ENCODE peak calls at places on chromosomes 3 and 15, in nine cellular contexts. B is heart left ventricle; G is fibroblast of lung; E is CD8-positive, alpha-beta T cell; X is left ventricle myocardium inferior; D is astrocyte; W is psoas muscle; H is right cardiac atrium; K is PC-9. T is an unnamed sample.

GRCh38 chr3:64489361-64490044 is 198.3 kb downstream of the ADAMTS9 start:
- DNase-seq in D (peak; percentile 3), X (no peak), E (no peak), H (peak; percentile 26), K (no peak), W (no peak), G (no peak), B (no peak), T (peak; percentile 10)

GRCh38 chr15:81411969-81412633 is 38.1 kb upstream of the TMC3 start:
- DNase-seq in W (no peak), X (no peak), K (no peak), B (no peak), D (no peak), H (no peak), E (no peak), G (no peak), T (no peak)

GRCh38 chr3:36707623-36708409 is 56.5 kb downstream of the DCLK3 start:
- DNase-seq in K (peak; percentile 93), X (no peak), B (no peak), G (peak; percentile 47), H (no peak), W (no peak), D (peak; percentile 18), E (no peak), T (no peak)

GRCh38 chr15:97692317-97693015 is 268.0 kb upstream of the ARRDC4 start:
- DNase-seq in B (no peak), X (no peak), K (no peak), H (peak; percentile 13), W (peak; percentile 55), D (no peak), E (no peak), G (no peak), T (peak; percentile 48)

GRCh38 chr15:62958528-62958927 is 84.0 kb upstream of the TPM1 start:
- DNase-seq in D (no peak), K (no peak), H (peak; percentile 28), W (peak; percentile 73), G (peak; percentile 49), X (peak; percentile 39), E (no peak), B (no peak), T (peak; percentile 61)

GRCh38 chr15:29862271-29862670 is 40.0 kb upstream of the TJP1 start:
- DNase-seq in K (no peak), D (no peak), B (no peak), W (no peak), H (no peak), E (no peak), X (no peak), G (no peak), T (no peak)

GRCh38 chr3:127775398-127776109 is 46.8 kb downstream of the MGLL start:
- DNase-seq in K (no peak), D (peak; percentile 85), E (no peak), W (peak; percentile 77), G (peak; percentile 80), H (peak; percentile 67), X (peak; percentile 53), B (no peak), T (peak; percentile 64)

GRCh38 chr3:70712449-70713082 is 400.1 kb upstream of the MDFIC2 start:
- DNase-seq in E (no peak), X (no peak), H (no peak), B (no peak), K (no peak), G (no peak), D (no peak), W (no peak), T (no peak)

GRCh38 chr3:12460132-12460531 is 24.1 kb upstream of the TSEN2 start:
- DNase-seq in X (no peak), K (no peak), D (no peak), E (no peak), G (no peak), B (no peak), H (no peak), W (no peak), T (no peak)

GRCh38 chr3:30077746-30078145 is 528.7 kb upstream of the TGFBR2 start:
- DNase-seq in K (no peak), G (no peak), E (no peak), D (no peak), H (no peak), X (no peak), W (no peak), B (no peak), T (no peak)

GRCh38 chr3:30075514-30075913 is 530.9 kb upstream of the TGFBR2 start:
- DNase-seq in K (peak; percentile 35), G (no peak), B (no peak), X (no peak), H (no peak), D (peak; percentile 29), W (no peak), E (no peak), T (no peak)

GRCh38 chr3:30076899-30077298 is 529.5 kb upstream of the TGFBR2 start:
- DNase-seq in D (no peak), X (no peak), W (no peak), K (no peak), H (no peak), B (no peak), G (no peak), E (no peak), T (no peak)

GRCh38 chr3:30073622-30074021 is 532.8 kb upstream of the TGFBR2 start:
- DNase-seq in K (no peak), G (peak; percentile 33), B (no peak), D (no peak), E (no peak), W (no peak), H (no peak), X (no peak), T (no peak)

GRCh38 chr3:30073040-30073439 is 533.4 kb upstream of the TGFBR2 start:
- DNase-seq in W (no peak), B (no peak), E (no peak), D (no peak), K (no peak), X (no peak), G (no peak), H (no peak), T (no peak)
- H3K4me1 ChIP-seq in W (peaks cover 3% of the 10 kb centered on the region), B (no peaks in the 10 kb centered on the region), E (no peaks in the 10 kb centered on the region), D (no peaks in the 10 kb centered on the region), K (peaks cover 5% of the 10 kb centered on the region), X (no peaks in the 10 kb centered on the region), G (no peaks in the 10 kb centered on the region), H (no peaks in the 10 kb centered on the region), T (no peaks in the 10 kb centered on the region)

GRCh38 chr15:86044981-86045380 is 34.7 kb upstream of the AGBL1 start:
- DNase-seq in W (no peak), D (no peak), X (no peak), E (no peak), G (no peak), B (no peak), K (no peak), H (no peak), T (no peak)
- H3K27ac ChIP-seq in W (no peak overlapping the region), D (no peak overlapping the region), X (no peak overlapping the region), E (no peak overlapping the region), G (no peak overlapping the region), B (no peak overlapping the region), K (no peak overlapping the region), H (no peak overlapping the region), T (no peak overlapping the region)

GRCh38 chr3:15873415-15873814 is 75.6 kb upstream of the ANKRD28 start:
- DNase-seq in X (no peak), W (no peak), D (no peak), E (no peak), H (no peak), G (no peak), B (no peak), K (no peak), T (no peak)
- H3K4me3 ChIP-seq in X (no peak overlapping the region), W (no peak overlapping the region), D (no peak overlapping the region), E (no peak overlapping the region), H (no peak overlapping the region), G (no peak overlapping the region), B (no peak overlapping the region), K (no peak overlapping the region), T (no peak overlapping the region)

DNA sequence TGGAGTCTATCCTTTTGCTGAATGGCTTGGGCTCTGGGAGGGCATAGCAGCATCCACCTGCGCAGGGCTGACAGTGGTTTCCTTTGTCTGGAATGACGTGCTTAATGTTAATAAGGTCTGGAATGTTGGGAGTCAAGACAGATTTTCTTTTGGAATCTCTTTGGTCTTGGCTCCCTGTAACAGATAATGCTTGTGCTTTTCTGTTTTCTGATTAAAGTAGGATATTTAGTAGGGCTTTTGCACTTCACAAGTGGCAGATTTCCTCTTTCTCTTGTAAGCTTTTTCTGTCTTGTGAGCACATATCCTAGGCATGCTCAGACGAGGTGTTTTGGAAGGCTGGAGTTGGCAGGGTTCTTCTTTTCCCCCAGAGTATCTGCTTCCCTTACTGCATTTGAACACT is 189.6 kb downstream of the GHSR start:
- DNase-seq in D (peak; percentile 72), E (no peak), G (no peak), H (no peak), W (no peak), B (no peak), X (no peak), K (no peak), T (no peak)
- H3K4me1 ChIP-seq in D (peaks cover 38% of the 10 kb centered on the region), E (no peaks in the 10 kb centered on the region), G (peaks cover 2% of the 10 kb centered on the region), H (peaks cover 19% of the 10 kb centered on the region), W (peaks cover 52% of the 10 kb centered on the region), B (peaks cover 76% of the 10 kb centered on the region), X (peaks cover 93% of the 10 kb centered on the region), K (peaks cover 86% of the 10 kb centered on the region), T (peaks cover 23% of the 10 kb centered on the region)

GRCh38 chr15:73373221-73373620 is 4.5 kb upstream of the HCN4 start:
- DNase-seq in X (no peak), D (no peak), B (no peak), E (no peak), H (no peak), K (no peak), G (no peak), W (no peak), T (no peak)
- H3K27ac ChIP-seq in X (no peak overlapping the region), D (no peak overlapping the region), B (no peak overlapping the region), E (no peak overlapping the region), H (no peak overlapping the region), K (no peak overlapping the region), G (no peak overlapping the region), W (no peak overlapping the region), T (no peak overlapping the region)

DNA sequence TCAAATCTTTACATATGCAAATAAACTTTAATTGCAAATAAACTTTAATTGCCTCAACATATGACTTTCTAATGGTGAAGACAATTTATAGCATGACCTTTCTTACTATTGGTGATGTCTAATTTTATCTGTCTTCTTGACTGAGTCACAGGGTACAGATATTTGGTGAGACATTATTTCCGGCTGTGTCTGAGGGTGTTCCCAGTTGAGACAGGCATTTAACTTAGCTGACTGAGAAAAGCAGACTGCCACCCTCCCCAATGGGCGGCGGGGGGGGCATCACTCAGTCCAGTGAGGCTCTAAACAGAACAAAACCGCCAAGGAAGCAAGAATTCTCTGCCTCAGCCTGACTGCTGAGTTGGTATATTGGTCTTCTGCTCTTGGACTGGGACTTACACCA is 160.0 kb downstream of the TBL1XR1 start:
- DNase-seq in E (no peak), X (no peak), G (no peak), B (no peak), D (peak; percentile 35), H (no peak), K (no peak), W (no peak), T (no peak)
- H3K4me3 ChIP-seq in E (no peak overlapping the region), X (no peak overlapping the region), G (no peak overlapping the region), B (no peak overlapping the region), D (no peak overlapping the region), H (no peak overlapping the region), K (no peak overlapping the region), W (no peak overlapping the region), T (no peak overlapping the region)

DNA sequence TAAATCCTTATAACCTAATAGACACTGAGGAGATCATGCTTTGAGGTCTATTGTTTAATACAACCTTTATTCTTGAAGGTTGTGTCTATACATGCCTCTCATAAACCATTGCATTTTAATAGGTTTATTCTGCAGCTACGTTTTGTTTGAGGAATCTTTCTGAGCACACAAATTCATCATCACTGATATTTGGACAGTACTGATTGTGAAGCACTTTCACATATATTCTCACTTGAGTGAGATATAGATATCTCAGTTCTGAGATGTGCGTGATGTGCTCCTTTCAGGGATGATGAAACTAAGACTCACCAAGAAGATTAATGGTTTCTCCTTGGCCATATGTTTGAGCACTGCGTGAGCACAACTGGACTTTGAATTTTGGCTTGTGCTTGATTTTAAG is 374.4 kb downstream of the LPP start:
- DNase-seq in B (no peak), K (no peak), D (no peak), W (no peak), G (peak; percentile 50), E (no peak), H (no peak), X (no peak), T (no peak)
- H3K4me1 ChIP-seq in B (peaks cover 6% of the 10 kb centered on the region), K (peaks cover 5% of the 10 kb centered on the region), D (peaks cover 33% of the 10 kb centered on the region), W (peaks cover 14% of the 10 kb centered on the region), G (no peaks in the 10 kb centered on the region), E (no peaks in the 10 kb centered on the region), H (peaks cover 5% of the 10 kb centered on the region), X (peaks cover 10% of the 10 kb centered on the region), T (peaks cover 19% of the 10 kb centered on the region)

T was measured in heart right ventricle.